ENCODE peak calls at places on chromosome 17, in ten cellular contexts. T is cardiac muscle cell; P is H54; W is fibroblast of the aortic adventitia; N is activated T-helper 1 cell treated with Interleukin-2 at 50 U/mL for 16 hours; R is NCI-H82; U is activated T-cell treated with anti-CD3 and anti-CD28 coated beads, Interleukin-2, amount 50 U/mL, for 72 hours; M is activated CD4-positive, alpha-beta memory T cell treated with anti-CD3 and anti-CD28 coated beads, Interleukin-2, amount 10 ng/mL, durations not matched to agents 7 days and 5 days; J is RCC 7860; E is WTC11. A is an unnamed sample.
A peak's percentile ranks its signal among the peaks of the same experiment; 100 is the strongest.

GRCh38 chr17:81561494-81561885 is 9.3 kb upstream of the FAAP100 start:
- DNase-seq in T (no peak), P (no peak), W (peak; percentile 56), N (no peak), R (no peak), U (no peak), M (no peak), J (peak; percentile 16), E (no peak), A (no peak)

GRCh38 chr17:49375544-49375943 is 13.5 kb upstream of the ZNF652 start:
- DNase-seq in T (no peak), P (no peak), W (no peak), N (no peak), R (no peak), U (no peak), M (no peak), J (no peak), E (no peak), A (no peak)

GRCh38 chr17:55527520-55528118 is 16.4 kb upstream of the SMIM36 start:
- DNase-seq in T (peak; percentile 69), P (peak; percentile 4), W (peak; percentile 85), N (no peak), R (peak; percentile 54), U (peak; percentile 41), M (no peak), J (no peak), E (peak; percentile 34), A (peak; percentile 66)

GRCh38 chr17:49926886-49927285 is 42.1 kb upstream of the DLX4 start:
- DNase-seq in T (no peak), P (peak; percentile 72), W (peak; percentile 83), N (no peak), R (no peak), U (no peak), M (no peak), J (no peak), E (no peak), A (no peak)

GRCh38 chr17:82242977-82243647 is 14.3 kb downstream of the SLC16A3 start:
- DNase-seq in T (no peak), P (no peak), W (peak; percentile 84), N (no peak), R (no peak), U (no peak), M (no peak), J (peak; percentile 33), E (no peak), A (no peak)

GRCh38 chr17:38554430-38555350 is 51.1 kb downstream of the SRCIN1 start:
- DNase-seq in T (no peak), P (no peak), W (peak; percentile 43), N (no peak), R (peak; percentile 81), U (no peak), M (no peak), J (no peak), E (no peak), A (peak; percentile 92)

GRCh38 chr17:42279776-42280630 is 3.8 kb upstream of the STAT5B start:
- DNase-seq in T (no peak), P (no peak), W (no peak), N (no peak), R (no peak), U (no peak), M (peak; percentile 14), J (no peak), E (no peak), A (no peak)

GRCh38 chr17:39123627-39124026 is 27.8 kb downstream of the PLXDC1 start:
- DNase-seq in T (no peak), P (no peak), W (no peak), N (no peak), R (no peak), U (no peak), M (no peak), J (no peak), E (no peak), A (peak; percentile 63)

GRCh38 chr17:75749545-75750389 is 15.2 kb downstream of the GALK1 start:
- DNase-seq in T (peak; percentile 88), P (peak; percentile 90), W (peak; percentile 71), N (peak; percentile 78), R (peak; percentile 88), U (peak; percentile 94), M (peak; percentile 88), J (peak; percentile 53), E (peak; percentile 91), A (peak; percentile 85)

GRCh38 chr17:45282683-45283644 is 21.1 kb upstream of the SPATA32 start:
- DNase-seq in T (peak; percentile 32), P (no peak), W (no peak), N (no peak), R (peak; percentile 82), U (no peak), M (no peak), J (no peak), E (no peak), A (no peak)

GRCh38 chr17:6249747-6250146 is 179.6 kb downstream of the WSCD1 start:
- DNase-seq in T (no peak), P (no peak), W (no peak), N (no peak), R (no peak), U (no peak), M (no peak), J (no peak), E (no peak), A (peak; percentile 24)

A was measured in NCI-H69.